ENCODE peak calls at places on chromosomes 12 and 14, in eight cellular contexts. M, S, Q, G, P, W, J and K are unnamed samples.

GRCh38 chr14:31205681-31206535 is 1.7 kb downstream of the HECTD1 start:
- DNase-seq in M (peak), S (peak), Q (peak), G (no peak), P (no peak), W (no peak), J (no peak), K (no peak)

GRCh38 chr14:50230601-50231474 is 540 bp downstream of the SOS2 start:
- DNase-seq in M (peak), S (peak), Q (peak), G (peak), P (peak), W (peak), J (peak), K (peak)

GRCh38 chr12:53227341-53227740 is 4.7 kb downstream of the RARG start:
- DNase-seq in M (no peak), S (no peak), Q (no peak), G (no peak), P (no peak), W (no peak), J (no peak), K (no peak)

GRCh38 chr12:89347325-89347829 is 4.9 kb downstream of the DUSP6 start:
- DNase-seq in M (no peak), S (no peak), Q (no peak), G (no peak), P (no peak), W (no peak), J (no peak), K (no peak)

GRCh38 chr12:130571734-130572133 is 144.4 kb downstream of the RIMBP2 start:
- DNase-seq in M (no peak), S (no peak), Q (no peak), G (no peak), P (no peak), W (no peak), J (no peak), K (no peak)

GRCh38 chr12:102356690-102357089 is 123.7 kb downstream of the IGF1 start:
- DNase-seq in M (no peak), S (no peak), Q (no peak), G (no peak), P (no peak), W (no peak), J (no peak), K (no peak)

GRCh38 chr12:120539303-120539702 is 5.1 kb downstream of the RNF10 start:
- DNase-seq in M (no peak), S (no peak), Q (peak), G (peak), P (no peak), W (no peak), J (no peak), K (no peak)

GRCh38 chr12:127334924-127335644 is 931.9 kb upstream of the TMEM132C start:
- DNase-seq in M (no peak), S (no peak), Q (no peak), G (no peak), P (no peak), W (no peak), J (no peak), K (no peak)

GRCh38 chr14:44988694-44989093 is 26.7 kb downstream of the TOGARAM1 start:
- DNase-seq in M (no peak), S (peak), Q (no peak), G (peak), P (no peak), W (no peak), J (no peak), K (no peak)

GRCh38 chr14:103476631-103477030 is 46.0 kb downstream of the CKB start:
- DNase-seq in M (no peak), S (no peak), Q (no peak), G (no peak), P (no peak), W (no peak), J (no peak), K (no peak)

GRCh38 chr12:45065125-45065626 is 14.3 kb upstream of the DBX2 start:
- DNase-seq in M (no peak), S (no peak), Q (no peak), G (no peak), P (peak), W (no peak), J (no peak), K (no peak)

GRCh38 chr12:86117711-86118110 is 138.5 kb downstream of the MGAT4C start:
- DNase-seq in M (no peak), S (no peak), Q (peak), G (no peak), P (no peak), W (peak), J (no peak), K (no peak)

GRCh38 chr12:4026476-4026875 is 153.3 kb upstream of the PARP11 start:
- DNase-seq in M (no peak), S (no peak), Q (no peak), G (no peak), P (no peak), W (no peak), J (no peak), K (no peak)

GRCh38 chr14:75562048-75562447 is 16.4 kb upstream of the FLVCR2 start:
- DNase-seq in M (no peak), S (no peak), Q (no peak), G (no peak), P (no peak), W (no peak), J (no peak), K (no peak)

GRCh38 chr14:93034671-93034994 is 81.1 kb downstream of the ITPK1 start:
- DNase-seq in M (no peak), S (no peak), Q (no peak), G (no peak), P (no peak), W (no peak), J (no peak), K (no peak)

GRCh38 chr12:56122637-56123036 is 4.6 kb downstream of the ZC3H10 start:
- DNase-seq in M (no peak), S (no peak), Q (no peak), G (no peak), P (no peak), W (no peak), J (no peak), K (no peak)

GRCh38 chr12:87928046-87928445 is 101.2 kb downstream of the C12orf50 start:
- DNase-seq in M (no peak), S (no peak), Q (no peak), G (no peak), P (no peak), W (no peak), J (no peak), K (no peak)

GRCh38 chr14:59664741-59665140 is 88.1 kb upstream of the CCDC175 start:
- DNase-seq in M (no peak), S (no peak), Q (peak), G (no peak), P (no peak), W (peak), J (no peak), K (no peak)

GRCh38 chr12:107605293-107605692 is 80.3 kb upstream of the PWP1 start:
- DNase-seq in M (no peak), S (no peak), Q (no peak), G (no peak), P (no peak), W (no peak), J (no peak), K (no peak)

GRCh38 chr12:66623455-66623854 is 55.4 kb downstream of the GRIP1 start:
- DNase-seq in M (no peak), S (no peak), Q (no peak), G (no peak), P (no peak), W (no peak), J (no peak), K (no peak)

GRCh38 chr12:19833775-19834501 is 394.6 kb downstream of the AEBP2 start:
- DNase-seq in M (peak), S (no peak), Q (peak), G (no peak), P (no peak), W (no peak), J (no peak), K (no peak)

GRCh38 chr12:47178014-47178413 is 98.3 kb upstream of the AMIGO2 start:
- DNase-seq in M (no peak), S (no peak), Q (no peak), G (no peak), P (no peak), W (no peak), J (no peak), K (no peak)

GRCh38 chr12:1811281-1811947 is 9.0 kb upstream of the LRTM2 start:
- DNase-seq in M (no peak), S (no peak), Q (peak), G (peak), P (peak), W (peak), J (no peak), K (no peak)

GRCh38 chr14:45212231-45212630 is 40.8 kb downstream of the MIS18BP1 start:
- DNase-seq in M (no peak), S (no peak), Q (no peak), G (peak), P (no peak), W (no peak), J (no peak), K (no peak)

GRCh38 chr12:112294793-112295192 is 87.4 kb downstream of the HECTD4 start:
- DNase-seq in M (no peak), S (no peak), Q (peak), G (no peak), P (no peak), W (no peak), J (no peak), K (no peak)
- TF ChIP-seq CTCF in M (peak), S (no peak), Q (peak), G (no peak), P (no peak), W (no peak), J (no peak), K (no peak)

DNA sequence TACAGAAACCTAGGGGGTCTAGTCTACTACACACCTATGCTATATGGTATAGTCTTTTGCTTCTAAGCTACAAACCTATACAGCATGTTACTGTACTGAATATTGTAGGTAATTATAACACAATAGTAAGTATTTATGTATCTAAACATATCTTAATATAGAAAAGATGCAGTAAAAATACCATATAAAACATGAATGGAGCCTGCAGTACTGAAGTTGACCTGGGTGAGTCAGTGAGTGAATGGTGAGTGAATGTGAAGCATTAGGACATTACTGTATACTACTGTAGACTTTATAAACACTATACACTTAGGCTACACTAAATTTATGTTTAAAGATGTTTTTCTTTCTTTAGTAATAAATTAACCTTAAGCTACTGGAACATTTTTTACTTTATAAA is 13.1 kb upstream of the ABCD2 start:
- DNase-seq in M (no peak), S (no peak), Q (no peak), G (no peak), P (no peak), W (no peak), J (no peak), K (no peak)
- TF ChIP-seq CTCF in M (no peak), S (no peak), Q (no peak), G (no peak), P (no peak), W (no peak), J (no peak), K (no peak)

GRCh38 chr14:63039800-63040380 is 5.4 kb downstream of the KCNH5 start:
- DNase-seq in M (no peak), S (peak), Q (peak), G (no peak), P (no peak), W (peak), J (no peak), K (no peak)
- TF ChIP-seq CTCF in M (no peak), S (peak), Q (peak), G (peak), P (no peak), W (peak), J (no peak), K (peak)

GRCh38 chr12:40031965-40032364 is 73.9 kb downstream of the SLC2A13 start:
- DNase-seq in M (no peak), S (peak), Q (no peak), G (peak), P (no peak), W (no peak), J (peak), K (no peak)
- TF ChIP-seq CTCF in M (no peak), S (peak), Q (no peak), G (peak), P (no peak), W (no peak), J (no peak), K (no peak)

DNA sequence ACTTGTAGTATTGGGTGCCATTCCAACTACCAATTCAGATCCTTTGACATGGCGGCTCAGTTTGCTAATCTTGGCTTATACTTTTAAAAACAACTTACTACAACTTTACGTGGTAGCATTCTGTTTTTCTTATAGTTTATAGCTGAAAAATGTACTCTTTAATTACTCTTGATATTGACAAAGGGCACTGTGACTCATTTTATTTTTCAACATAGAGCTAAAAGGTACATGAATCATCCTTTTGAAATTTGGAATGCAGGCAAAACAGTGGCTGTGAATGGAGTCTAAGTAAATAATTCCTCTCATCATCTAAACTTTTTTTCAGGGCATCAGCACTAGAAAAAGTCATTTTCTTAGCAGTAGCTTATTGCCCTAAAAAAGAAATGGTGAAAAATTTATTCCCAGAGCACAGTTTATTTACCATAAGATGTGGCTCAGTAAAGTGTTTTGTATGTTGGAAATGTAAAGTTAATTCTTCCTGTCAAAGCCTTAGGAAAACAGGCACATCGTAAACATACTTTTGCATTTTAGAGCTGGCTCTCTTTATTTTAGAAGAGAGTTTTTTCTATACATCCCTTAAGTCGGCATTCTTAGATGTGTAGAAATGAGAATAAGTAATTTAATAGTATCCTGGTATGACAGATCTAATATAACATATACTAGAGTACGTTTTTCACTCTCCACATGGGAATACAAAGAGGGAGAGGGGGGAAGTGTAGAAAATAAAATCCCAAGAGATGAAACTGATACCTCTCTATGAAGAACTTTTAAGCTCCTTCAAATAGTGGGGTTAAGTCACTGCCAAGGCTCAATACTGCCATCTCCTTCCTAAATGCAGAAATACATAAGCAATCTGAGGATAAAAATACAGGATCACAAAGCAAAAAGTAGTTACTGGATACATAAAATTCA is 55.2 kb downstream of the SLC25A21 start:
- DNase-seq in M (peak), S (no peak), Q (peak), G (no peak), P (no peak), W (peak), J (no peak), K (no peak)
- TF ChIP-seq CTCF in M (peak), S (no peak), Q (peak), G (no peak), P (no peak), W (peak), J (no peak), K (no peak)

DNA sequence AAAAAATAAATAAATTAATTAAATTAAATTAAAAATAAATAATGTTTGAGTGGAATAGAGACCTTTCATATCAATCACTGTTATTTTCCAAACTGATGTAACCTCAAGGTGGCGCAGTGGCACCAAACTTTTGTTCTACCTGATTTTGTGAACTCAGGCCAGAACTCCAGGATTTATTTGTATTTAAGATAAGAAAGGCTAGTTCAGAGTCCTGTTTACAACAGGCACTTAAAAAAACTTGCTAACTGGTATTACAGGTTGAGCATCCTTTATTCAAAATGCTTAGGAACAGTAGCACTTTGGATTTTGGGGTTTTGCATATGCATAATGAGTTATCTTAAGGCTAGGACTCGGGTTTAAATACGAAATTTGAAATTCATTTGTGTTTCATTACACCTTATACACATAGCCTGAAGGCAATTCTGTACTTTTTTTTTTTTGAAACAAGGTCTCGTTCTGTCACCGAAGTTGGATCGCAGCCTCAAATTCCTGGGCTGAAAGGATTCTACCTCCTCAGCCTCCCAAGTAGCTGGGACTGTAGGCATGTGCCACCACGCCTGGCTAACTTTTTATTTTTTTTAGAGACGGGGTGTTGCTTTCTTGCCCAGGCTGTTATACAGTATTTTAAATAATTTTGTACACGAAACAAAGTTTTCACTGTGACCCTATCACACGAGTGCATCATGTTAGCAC is 32.4 kb downstream of the YY1 start:
- DNase-seq in M (no peak), S (no peak), Q (peak), G (peak), P (no peak), W (peak), J (peak), K (no peak)
- TF ChIP-seq CTCF in M (peak), S (peak), Q (peak), G (peak), P (no peak), W (peak), J (peak), K (peak)

DNA sequence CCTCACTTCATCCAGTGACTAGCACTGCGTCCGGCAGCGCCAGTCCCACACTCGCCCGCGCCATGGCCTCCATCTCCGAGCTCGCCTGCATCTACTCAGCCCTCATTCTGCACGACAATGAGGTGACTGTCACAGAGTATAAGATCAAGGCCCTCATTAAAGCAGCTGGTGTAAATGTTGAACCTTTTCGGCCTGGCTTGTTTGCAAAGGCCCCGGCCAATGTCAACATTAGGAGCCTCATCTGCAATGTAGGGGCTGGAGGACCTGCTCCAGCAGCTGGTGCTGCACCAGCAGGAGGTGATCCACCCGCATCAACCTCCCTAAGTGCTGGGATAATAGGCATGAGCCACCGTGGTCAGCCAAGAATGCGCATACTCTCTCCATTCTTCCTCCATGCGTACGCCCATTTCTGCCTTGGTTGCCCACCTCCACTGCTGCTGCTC is 59.9 kb downstream of the IRF2BPL start:
- DNase-seq in M (no peak), S (no peak), Q (peak), G (peak), P (no peak), W (peak), J (peak), K (no peak)
- TF ChIP-seq CTCF in M (no peak), S (no peak), Q (no peak), G (no peak), P (no peak), W (peak), J (no peak), K (no peak)